ENCODE peak calls at places on chromosomes 11 and 22, in eight cellular contexts. B is breast epithelium, Z is HCT116, J is K562, G is stomach, A is GM23338, U is transverse colon, X is SK-N-SH. L is an unnamed sample.
A peak's percentile ranks its signal among the peaks of the same experiment; 100 is the strongest.

GRCh38 chr11:2273311-2273710 is 2.9 kb upstream of the ASCL2 start:
- DNase-seq in B (no peak), Z (no peak), J (no peak), G (no peak), A (no peak), U (no peak), X (no peak), L (peak; percentile 88)

GRCh38 chr11:95711162-95711944 is 78.2 kb downstream of the FAM76B start:
- DNase-seq in B (no peak), Z (no peak), J (no peak), G (no peak), A (no peak), U (no peak), X (no peak), L (no peak)

GRCh38 chr11:101269990-101270660 is 140.5 kb upstream of the PGR start:
- DNase-seq in B (no peak), Z (no peak), J (no peak), G (no peak), A (no peak), U (no peak), X (no peak), L (no peak)

GRCh38 chr11:104803770-104804169 is 94.5 kb downstream of the CASP12 start:
- DNase-seq in B (no peak), Z (no peak), J (no peak), G (no peak), A (no peak), U (no peak), X (no peak), L (no peak)

GRCh38 chr11:131955901-131956300 is 585.5 kb downstream of the NTM start:
- DNase-seq in B (no peak), Z (no peak), J (no peak), G (no peak), A (peak; percentile 12), U (no peak), X (no peak), L (no peak)

GRCh38 chr11:121414141-121414918 is 37.8 kb upstream of the SORL1 start:
- DNase-seq in B (no peak), Z (no peak), J (no peak), G (no peak), A (no peak), U (no peak), X (no peak), L (no peak)

GRCh38 chr11:45899448-45900174 is 7.5 kb downstream of the FREY1 start:
- DNase-seq in B (peak; percentile 76), Z (no peak), J (peak; percentile 93), G (peak; percentile 79), A (peak; percentile 97), U (peak; percentile 75), X (peak; percentile 97), L (no peak)

GRCh38 chr11:75468534-75469340 is 35.7 kb upstream of the KLHL35 start:
- DNase-seq in B (no peak), Z (no peak), J (peak; percentile 86), G (peak; percentile 33), A (no peak), U (peak; percentile 19), X (peak; percentile 64), L (no peak)

GRCh38 chr22:41969110-41969646 is at the start of gene SEPTIN3:
- DNase-seq in B (no peak), Z (no peak), J (no peak), G (no peak), A (no peak), U (no peak), X (peak; percentile 39), L (no peak)

GRCh38 chr11:106697058-106697457 is 321.2 kb downstream of the GUCY1A2 start:
- DNase-seq in B (no peak), Z (no peak), J (no peak), G (no peak), A (no peak), U (no peak), X (no peak), L (no peak)

DNA sequence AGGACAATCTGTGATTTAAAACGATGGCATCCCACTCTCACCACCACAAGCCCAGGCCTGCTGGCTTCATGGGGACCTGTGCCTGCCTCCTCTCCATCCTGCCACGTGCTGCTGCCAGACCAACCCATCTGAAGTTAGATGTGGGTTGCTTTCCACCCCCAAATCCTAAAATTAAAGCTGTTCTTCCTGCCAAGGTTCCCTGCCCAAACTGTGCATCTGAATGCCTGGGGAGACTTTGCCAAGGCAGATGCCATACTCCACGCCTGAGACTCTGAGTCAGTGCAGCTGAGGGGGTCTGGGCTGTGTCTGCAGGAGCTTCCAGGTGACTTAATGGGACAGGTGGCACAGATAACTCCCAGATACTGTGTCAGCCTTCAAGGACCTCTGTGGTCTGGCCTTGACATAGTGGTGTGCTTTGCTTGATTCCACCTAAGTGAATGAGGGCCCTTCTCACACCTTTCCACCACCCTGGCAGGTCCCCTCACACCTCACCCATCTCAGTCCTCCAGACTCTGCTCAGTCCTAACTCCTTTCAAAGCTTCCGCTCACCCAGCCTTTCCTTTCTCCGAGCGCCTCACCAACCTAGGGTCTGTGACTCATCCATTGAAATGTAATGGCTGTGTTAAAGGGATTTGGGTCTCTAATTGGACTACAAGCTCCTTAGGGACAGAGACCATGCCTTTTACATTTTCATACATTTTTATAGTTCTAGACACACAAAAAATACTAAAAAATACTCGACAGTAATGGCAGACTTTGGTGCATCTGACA is 18.6 kb downstream of the ADAMTS8 start:
- DNase-seq in B (no peak), Z (no peak), J (no peak), G (no peak), A (no peak), U (no peak), X (no peak), L (no peak)
- TF ChIP-seq POLR2AphosphoS5 in B (no peak), Z (no peak), J (no peak), G (no peak), A (no peak), U (no peak), X (no peak), L (no peak)

GRCh38 chr11:67286621-67287333 is 2.3 kb upstream of the ANKRD13D start:
- DNase-seq in B (no peak), Z (no peak), J (no peak), G (no peak), A (peak; percentile 40), U (no peak), X (no peak), L (no peak)
- TF ChIP-seq CTCF in B (no peak), Z (no peak), J (peak; percentile 20), G (no peak), A (peak; percentile 33), U (no peak), X (no peak), L (no peak)

GRCh38 chr11:44565746-44566558 is 489 bp downstream of the CD82 start:
- DNase-seq in B (no peak), Z (no peak), J (no peak), G (no peak), A (peak; percentile 57), U (no peak), X (no peak), L (no peak)
- TF ChIP-seq POLR2AphosphoS5 in B (no peak), Z (no peak), J (no peak), G (no peak), A (no peak), U (no peak), X (no peak), L (no peak)

GRCh38 chr22:29387921-29388758 is at the start of gene AP1B1:
- DNase-seq in B (peak; percentile 91), Z (peak; percentile 87), J (peak; percentile 95), G (peak; percentile 98), A (peak; percentile 99), U (peak; percentile 97), X (peak; percentile 98), L (no peak)
- TF ChIP-seq CTCF in B (no peak), Z (no peak), J (no peak), G (no peak), A (no peak), U (peak; percentile 19), X (no peak), L (no peak)

GRCh38 chr22:32722441-32722840 is 79.1 kb upstream of the TIMP3 start:
- DNase-seq in B (no peak), Z (no peak), J (no peak), G (no peak), A (no peak), U (no peak), X (no peak), L (no peak)

GRCh38 chr22:32725369-32725988 is 76.0 kb upstream of the TIMP3 start:
- DNase-seq in B (no peak), Z (no peak), J (no peak), G (no peak), A (no peak), U (no peak), X (no peak), L (peak; percentile 94)

GRCh38 chr22:32720924-32721323 is 80.6 kb upstream of the TIMP3 start:
- DNase-seq in B (no peak), Z (no peak), J (no peak), G (no peak), A (no peak), U (no peak), X (peak; percentile 37), L (peak; percentile 81)

GRCh38 chr22:32721328-32722180 is 80.0 kb upstream of the TIMP3 start:
- DNase-seq in B (no peak), Z (no peak), J (no peak), G (no peak), A (no peak), U (no peak), X (no peak), L (no peak)

GRCh38 chr22:32723632-32724031 is 77.9 kb upstream of the TIMP3 start:
- DNase-seq in B (no peak), Z (no peak), J (peak; percentile 8), G (peak; percentile 34), A (no peak), U (peak; percentile 59), X (no peak), L (peak; percentile 64)
- TF ChIP-seq POLR2AphosphoS5 in B (peak; percentile 34), Z (no peak), J (no peak), G (no peak), A (no peak), U (no peak), X (no peak), L (peak; percentile 61)